ENCODE peak calls at places on chromosomes 13 and 19, in six cellular contexts. D is left ventricle myocardium inferior, G is heart left ventricle, F is suprapubic skin, Q is GM23338, M is AG10803. L is an unnamed sample.

GRCh38 chr19:38070573-38070972 is 153.4 kb downstream of the DPF1 start:
- DNase-seq in F (no peak), G (no peak), D (no peak), Q (no peak), M (peak; percentile 56), L (peak; percentile 69)

GRCh38 chr13:95644611-95645052 is at the start of gene DZIP1:
- DNase-seq in M (peak; percentile 81), F (peak; percentile 79), G (peak; percentile 84), Q (peak; percentile 97), D (peak; percentile 81), L (peak; percentile 89)

GRCh38 chr19:21604351-21604926 is 99.0 kb downstream of the ZNF429 start:
- DNase-seq in F (no peak), D (no peak), Q (peak; percentile 95), M (peak; percentile 4), G (no peak), L (peak; percentile 69)

GRCh38 chr13:110309159-110309476 is 2.0 kb downstream of the COL4A2 start:
- DNase-seq in G (peak; percentile 16), D (no peak), F (no peak), Q (no peak), M (no peak), L (no peak)

GRCh38 chr13:84400711-84401110 is 518.4 kb upstream of the SLITRK1 start:
- DNase-seq in G (no peak), D (no peak), Q (no peak), F (no peak), M (peak; percentile 74), L (no peak)

GRCh38 chr19:18763674-18764590 is 27.2 kb downstream of the COMP start:
- DNase-seq in Q (no peak), G (no peak), F (no peak), D (no peak), M (peak; percentile 85), L (peak; percentile 58)

GRCh38 chr13:110885966-110886365 is 28.9 kb downstream of the ANKRD10 start:
- DNase-seq in F (no peak), M (no peak), Q (peak; percentile 73), D (no peak), G (no peak), L (no peak)

GRCh38 chr19:383922-384800 is 24.8 kb downstream of the C2CD4C start:
- DNase-seq in D (no peak), Q (peak; percentile 89), M (no peak), F (no peak), G (no peak), L (peak; percentile 44)

GRCh38 chr13:20559659-20560356 is 7.1 kb upstream of the IFT88 start:
- DNase-seq in F (no peak), D (no peak), M (no peak), Q (no peak), G (no peak), L (no peak)

GRCh38 chr13:114321256-114321655 is 7.0 kb downstream of the CHAMP1 start:
- DNase-seq in F (no peak), D (no peak), G (no peak), Q (no peak), M (no peak), L (no peak)

GRCh38 chr19:57280913-57281425 is 684 bp downstream of the ZNF460 start:
- DNase-seq in D (no peak), M (no peak), F (no peak), G (no peak), Q (no peak), L (peak; percentile 13)

GRCh38 chr19:6739884-6740588 is 556 bp downstream of the TRIP10 start:
- DNase-seq in D (peak; percentile 57), M (no peak), G (peak; percentile 67), F (no peak), Q (peak; percentile 68), L (no peak)

GRCh38 chr13:86185636-86186035 is 386.4 kb upstream of the SLITRK6 start:
- DNase-seq in G (no peak), M (no peak), F (no peak), Q (no peak), D (no peak), L (no peak)

GRCh38 chr19:40411125-40411842 is 1.9 kb downstream of the PRX start:
- DNase-seq in D (peak; percentile 70), Q (no peak), G (peak; percentile 69), F (no peak), M (no peak), L (no peak)

GRCh38 chr13:103282571-103283450 is 216.6 kb upstream of the SLC10A2 start:
- DNase-seq in G (no peak), D (no peak), Q (no peak), F (no peak), M (no peak), L (peak; percentile 45)

GRCh38 chr19:1264801-1265610 is 4.1 kb upstream of the CIRBP start:
- DNase-seq in M (peak; percentile 90), Q (peak; percentile 87), G (peak; percentile 75), F (peak; percentile 90), D (peak; percentile 72), L (peak; percentile 88)

GRCh38 chr19:17488593-17489391 is 18.5 kb downstream of the SLC27A1 start:
- DNase-seq in G (no peak), M (no peak), Q (peak; percentile 99), F (no peak), D (peak; percentile 59), L (no peak)

GRCh38 chr19:18196511-18196845 is 3.5 kb downstream of the MPV17L2 start:
- DNase-seq in D (no peak), M (no peak), F (no peak), G (no peak), Q (no peak), L (no peak)

GRCh38 chr19:12783849-12784393 is 7.4 kb upstream of the JUNB start:
- DNase-seq in D (peak; percentile 70), F (peak; percentile 82), G (peak; percentile 82), Q (no peak), M (no peak), L (peak; percentile 68)

GRCh38 chr19:43581467-43581866 is 5.9 kb downstream of the PINLYP start:
- DNase-seq in M (no peak), Q (no peak), D (no peak), F (no peak), G (no peak), L (no peak)
- H3K4me3 ChIP-seq in M (no peak overlapping the region), Q (peak overlapping the region; percentile 64), D (peak overlapping the region; percentile 63), F (peak overlapping the region; percentile 44), G (no peak overlapping the region), L (no peak overlapping the region)

DNA sequence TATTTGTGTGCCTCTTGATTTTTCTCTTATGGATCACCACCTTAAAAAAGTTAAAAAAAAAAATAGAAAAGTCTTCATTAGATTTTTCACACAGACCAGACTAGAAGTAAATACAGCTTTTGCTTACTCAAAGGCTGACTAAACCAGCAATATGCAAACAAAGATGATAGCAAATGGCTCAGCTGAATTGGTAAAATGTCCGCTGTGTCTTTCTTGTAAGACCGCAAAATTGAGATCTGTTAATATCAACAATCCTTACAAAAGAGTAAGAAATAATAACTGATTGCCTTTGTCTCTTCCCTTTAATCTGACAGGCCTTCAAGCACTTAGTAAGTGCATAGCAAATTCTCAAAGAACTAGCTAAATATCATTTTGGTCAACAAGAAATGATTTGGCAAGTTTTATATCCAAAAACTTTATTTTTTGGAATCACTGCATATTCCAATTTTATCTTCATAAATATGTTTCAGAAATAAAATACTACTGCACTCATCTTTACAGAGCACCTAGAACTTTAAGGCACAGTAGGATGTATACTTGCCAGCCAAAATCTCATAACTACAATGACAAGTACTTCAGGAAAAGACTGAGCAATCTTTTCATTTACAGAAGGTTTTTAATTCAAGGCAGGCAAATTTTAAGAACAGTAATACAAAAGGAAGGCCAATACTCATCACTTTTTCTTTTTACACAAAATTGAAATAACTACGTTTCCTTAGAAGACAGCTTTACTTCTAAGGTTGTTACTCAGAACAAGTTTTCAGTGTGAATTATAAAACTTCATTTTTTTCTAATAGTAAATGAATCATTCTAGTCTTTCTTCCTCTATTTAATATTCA is 1.2 kb downstream of the ELF1 start:
- DNase-seq in Q (no peak), G (no peak), D (no peak), F (no peak), M (no peak), L (no peak)
- TF ChIP-seq CTCF in Q (no peak), G (no peak), D (no peak), F (no peak), M (no peak), L (no peak)

DNA sequence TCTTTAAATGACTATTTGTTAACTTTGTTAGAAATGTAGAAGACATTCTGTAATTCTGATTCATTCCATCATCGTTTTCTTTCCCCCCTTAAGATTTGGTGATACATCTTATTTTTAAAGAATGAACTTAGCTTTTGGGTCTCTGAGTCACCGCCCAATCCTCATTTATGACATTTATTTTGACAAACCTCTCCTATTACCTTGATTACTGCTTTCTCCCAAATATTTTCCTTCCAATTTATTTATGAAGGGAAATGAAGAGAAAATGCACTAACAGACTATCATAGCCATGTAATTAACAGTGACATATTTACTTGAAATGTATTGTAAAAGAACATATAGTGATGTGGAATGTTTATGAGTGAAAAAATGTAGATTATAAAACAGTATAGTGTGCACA is 241.6 kb downstream of the DCLK1 start:
- DNase-seq in M (no peak), G (no peak), F (no peak), D (no peak), Q (no peak), L (no peak)
- H3K4me3 ChIP-seq in M (no peak overlapping the region), G (no peak overlapping the region), F (no peak overlapping the region), D (no peak overlapping the region), Q (no peak overlapping the region), L (no peak overlapping the region)

GRCh38 chr13:23793711-23794110 is 95.5 kb downstream of the MIPEP start:
- DNase-seq in F (no peak), D (no peak), G (no peak), Q (no peak), M (no peak), L (no peak)

GRCh38 chr13:23789576-23790346 is 99.4 kb downstream of the MIPEP start:
- DNase-seq in D (no peak), M (peak; percentile 20), G (no peak), Q (no peak), F (no peak), L (peak; percentile 23)

GRCh38 chr13:23788459-23788858 is 100.7 kb downstream of the MIPEP start:
- DNase-seq in G (no peak), M (no peak), D (no peak), Q (no peak), F (no peak), L (no peak)

GRCh38 chr13:23792680-23793079 is 96.5 kb downstream of the MIPEP start:
- DNase-seq in M (no peak), F (no peak), Q (no peak), G (no peak), D (no peak), L (no peak)

DNA sequence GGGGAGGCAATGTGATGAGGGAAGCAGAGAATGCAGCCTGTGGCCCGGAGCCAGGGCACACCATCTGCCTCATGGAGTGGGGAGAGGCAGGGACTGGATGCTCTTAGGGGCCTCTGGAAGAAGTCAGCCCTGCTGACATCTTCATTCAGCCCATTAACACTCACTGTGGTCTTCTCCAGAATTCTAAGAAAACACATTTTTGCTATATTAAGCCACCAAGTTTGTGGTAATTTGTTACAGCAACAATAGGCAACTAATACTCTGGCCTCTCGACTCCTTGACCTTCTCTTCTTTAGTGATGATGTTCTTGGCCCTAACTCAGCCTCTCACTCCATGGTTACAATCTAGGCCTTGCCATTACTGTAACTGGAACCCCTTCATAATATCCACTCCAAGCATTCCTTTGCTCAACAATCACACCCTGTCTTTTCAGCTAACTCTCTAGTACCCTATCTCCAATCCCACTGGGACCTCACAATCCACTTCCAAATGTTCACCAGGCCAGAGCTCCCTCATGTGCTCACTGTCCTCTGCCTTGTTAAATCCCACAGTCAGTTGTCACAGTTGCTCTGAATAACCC is 98.5 kb downstream of the MIPEP start:
- DNase-seq in D (no peak), M (peak; percentile 99), F (no peak), G (no peak), Q (no peak), L (peak; percentile 84)
- TF ChIP-seq CTCF in D (no peak), M (peak; percentile 41), F (no peak), G (no peak), Q (no peak), L (no peak)